ENCODE peak calls at places on chromosomes 5 and 9, in nine cellular contexts. E is memory B cell; A is Peyer's patch; Z is immature natural killer cell; T is EL; W is progenitor cell of endocrine pancreas; M is globus pallidus; O is stimulated activated CD8-positive, alpha-beta memory T cell treated with anti-CD3 and anti-CD28 coated beads, Interleukin-15, amount 100 ng/mL, for 1 hour; Q is activated T-cell treated with anti-CD3 and anti-CD28 coated beads, Interleukin-2, amount 50 U/mL, for 72 hours. B is an unnamed sample.

GRCh38 chr5:141941307-141941706 is 16.7 kb downstream of the PCDH12 start:
- DNase-seq in E (no peak), A (peak; percentile 46), Z (no peak), T (peak; percentile 54), W (no peak), M (no peak), O (no peak), Q (no peak), B (no peak)

GRCh38 chr5:62690421-62690820 is 111.8 kb downstream of the LRRC70 start:
- DNase-seq in E (no peak), A (no peak), Z (no peak), T (no peak), W (no peak), M (no peak), O (no peak), Q (no peak), B (no peak)

GRCh38 chr5:142391031-142391872 is 66.4 kb upstream of the SPRY4 start:
- DNase-seq in E (no peak), A (no peak), Z (no peak), T (no peak), W (no peak), M (no peak), O (no peak), Q (no peak), B (no peak)

GRCh38 chr9:109411069-109411761 is 86.9 kb downstream of the PTPN3 start:
- DNase-seq in E (no peak), A (no peak), Z (no peak), T (no peak), W (no peak), M (no peak), O (no peak), Q (peak; percentile 59), B (no peak)

GRCh38 chr5:9408964-9409363 is 136.9 kb downstream of the SEMA5A start:
- DNase-seq in E (no peak), A (no peak), Z (no peak), T (no peak), W (no peak), M (no peak), O (no peak), Q (no peak), B (no peak)

GRCh38 chr5:157259699-157260098 is 6.2 kb upstream of the CYFIP2 start:
- DNase-seq in E (no peak), A (no peak), Z (no peak), T (no peak), W (no peak), M (no peak), O (no peak), Q (no peak), B (no peak)

GRCh38 chr9:137286980-137287383 is 9.5 kb downstream of the TOR4A start:
- DNase-seq in E (no peak), A (peak; percentile 83), Z (no peak), T (peak; percentile 52), W (no peak), M (no peak), O (no peak), Q (no peak), B (peak; percentile 24)

GRCh38 chr5:141940695-141941271 is 17.1 kb downstream of the DELE1 start:
- DNase-seq in E (no peak), A (no peak), Z (no peak), T (peak; percentile 18), W (no peak), M (no peak), O (no peak), Q (no peak), B (no peak)

GRCh38 chr9:11992866-11993265 is 700.3 kb upstream of the TYRP1 start:
- DNase-seq in E (no peak), A (no peak), Z (no peak), T (no peak), W (no peak), M (no peak), O (no peak), Q (no peak), B (no peak)

GRCh38 chr5:72523960-72524582 is 16.9 kb upstream of the ZNF366 start:
- DNase-seq in E (no peak), A (no peak), Z (no peak), T (peak; percentile 81), W (no peak), M (peak; percentile 56), O (no peak), Q (no peak), B (peak; percentile 18)

GRCh38 chr5:39670391-39670790 is 245.6 kb upstream of the DAB2 start:
- DNase-seq in E (no peak), A (no peak), Z (no peak), T (no peak), W (no peak), M (no peak), O (no peak), Q (no peak), B (no peak)

GRCh38 chr5:159805021-159805420 is 111.3 kb upstream of the ADRA1B start:
- DNase-seq in E (no peak), A (no peak), Z (no peak), T (no peak), W (no peak), M (peak; percentile 70), O (no peak), Q (no peak), B (no peak)

GRCh38 chr5:134406390-134406789 is 5.3 kb downstream of the CDKN2AIPNL start:
- DNase-seq in E (no peak), A (no peak), Z (no peak), T (peak; percentile 44), W (no peak), M (no peak), O (no peak), Q (no peak), B (no peak)

GRCh38 chr5:66323142-66323890 is 179.2 kb downstream of the SREK1 start:
- DNase-seq in E (no peak), A (no peak), Z (no peak), T (no peak), W (no peak), M (no peak), O (no peak), Q (no peak), B (peak; percentile 66)

GRCh38 chr9:6711403-6711802 is 46.4 kb upstream of the KDM4C start:
- DNase-seq in E (no peak), A (no peak), Z (no peak), T (no peak), W (no peak), M (no peak), O (no peak), Q (no peak), B (no peak)

GRCh38 chr5:107074991-107075390 is 595.7 kb downstream of the EFNA5 start:
- DNase-seq in E (no peak), A (no peak), Z (no peak), T (peak; percentile 2), W (no peak), M (no peak), O (no peak), Q (no peak), B (no peak)

GRCh38 chr5:108386345-108387061 is 4.6 kb upstream of the FBXL17 start:
- DNase-seq in E (no peak), A (no peak), Z (no peak), T (peak; percentile 62), W (no peak), M (no peak), O (no peak), Q (no peak), B (no peak)

B was measured in NCI-H2171.